ENCODE peak calls at places on chromosomes 2 and 18, in eight cellular contexts. T is neuronal stem cell, P is right cardiac atrium, Q is cardiac muscle cell, H is H9, K is transverse colon, Y is astrocyte, U is pancreas. J is an unnamed sample.

GRCh38 chr2:11853197-11853588 is 106.8 kb downstream of the LPIN1 start:
- DNase-seq in T (no peak), K (no peak), Y (no peak), Q (no peak), U (no peak), H (no peak), P (no peak), J (no peak)

GRCh38 chr2:25076749-25077148 is 34.9 kb downstream of the EFR3B start:
- DNase-seq in T (no peak), H (no peak), Q (no peak), Y (no peak), P (no peak), U (no peak), K (no peak), J (no peak)

GRCh38 chr2:212903413-212903812 is 248.0 kb downstream of the IKZF2 start:
- DNase-seq in K (no peak), Y (no peak), U (no peak), P (no peak), Q (no peak), H (no peak), T (no peak), J (no peak)

GRCh38 chr2:240419723-240420122 is 15.7 kb upstream of the GPC1 start:
- DNase-seq in T (no peak), K (no peak), Q (no peak), Y (no peak), P (no peak), H (no peak), U (no peak), J (no peak)

GRCh38 chr18:62198259-62198658 is 11.2 kb downstream of the RELCH start:
- DNase-seq in Q (no peak), U (no peak), T (no peak), H (no peak), Y (no peak), K (no peak), P (no peak), J (no peak)

GRCh38 chr2:113129519-113130078 is 2.2 kb downstream of the IL1RN start:
- DNase-seq in P (no peak), K (no peak), Q (no peak), H (no peak), U (no peak), T (no peak), Y (no peak), J (no peak)

GRCh38 chr2:173048901-173049661 is 26.6 kb upstream of the MAP3K20 start:
- DNase-seq in P (peak; percentile 76), T (no peak), H (no peak), Y (peak; percentile 99), K (peak; percentile 59), Q (no peak), U (peak; percentile 51), J (peak; percentile 60)

GRCh38 chr2:75324141-75324540 is 124.8 kb upstream of the TACR1 start:
- DNase-seq in P (no peak), H (no peak), Q (no peak), Y (no peak), K (no peak), T (no peak), U (no peak), J (no peak)

GRCh38 chr2:64063924-64064331 is 44.7 kb upstream of the VPS54 start:
- DNase-seq in T (no peak), Q (peak; percentile 68), K (no peak), Y (peak; percentile 92), H (peak; percentile 58), P (peak; percentile 51), U (peak; percentile 48), J (no peak)

GRCh38 chr2:186380805-186381204 is 105.3 kb upstream of the ZC3H15 start:
- DNase-seq in T (no peak), H (no peak), Q (no peak), Y (no peak), U (no peak), P (no peak), K (no peak), J (no peak)

GRCh38 chr2:186384226-186384625 is 101.8 kb upstream of the ZC3H15 start:
- DNase-seq in H (no peak), Q (no peak), U (no peak), T (no peak), Y (no peak), P (no peak), K (no peak), J (no peak)

GRCh38 chr2:186382932-186383331 is 103.1 kb upstream of the ZC3H15 start:
- DNase-seq in H (no peak), T (no peak), U (no peak), Y (no peak), P (no peak), K (no peak), Q (no peak), J (no peak)

GRCh38 chr2:186379052-186379451 is 107.0 kb upstream of the ZC3H15 start:
- DNase-seq in T (no peak), Y (no peak), P (no peak), Q (peak; percentile 1), U (no peak), K (no peak), H (no peak), J (no peak)

GRCh38 chr2:186381573-186381972 is 104.5 kb upstream of the ZC3H15 start:
- DNase-seq in T (no peak), Q (no peak), H (no peak), K (no peak), U (no peak), P (no peak), Y (no peak), J (no peak)
- H3K27ac ChIP-seq in T (no peak overlapping the region), Q (no peak overlapping the region), H (no peak overlapping the region), K (no peak overlapping the region), U (no peak overlapping the region), P (no peak overlapping the region), Y (no peak overlapping the region), J (no peak overlapping the region)

GRCh38 chr18:59643740-59644139 is 53.5 kb downstream of the CCBE1 start:
- DNase-seq in T (no peak), H (no peak), U (no peak), K (no peak), P (no peak), Y (no peak), Q (no peak), J (no peak)
- H3K27me3 ChIP-seq in T (no peaks in the 10 kb centered on the region), H (no peaks in the 10 kb centered on the region), U (no peaks in the 10 kb centered on the region), K (no peaks in the 10 kb centered on the region), P (no peaks in the 10 kb centered on the region), Y (no peaks in the 10 kb centered on the region), Q (peaks cover 9% of the 10 kb centered on the region), J (no peaks in the 10 kb centered on the region)

DNA sequence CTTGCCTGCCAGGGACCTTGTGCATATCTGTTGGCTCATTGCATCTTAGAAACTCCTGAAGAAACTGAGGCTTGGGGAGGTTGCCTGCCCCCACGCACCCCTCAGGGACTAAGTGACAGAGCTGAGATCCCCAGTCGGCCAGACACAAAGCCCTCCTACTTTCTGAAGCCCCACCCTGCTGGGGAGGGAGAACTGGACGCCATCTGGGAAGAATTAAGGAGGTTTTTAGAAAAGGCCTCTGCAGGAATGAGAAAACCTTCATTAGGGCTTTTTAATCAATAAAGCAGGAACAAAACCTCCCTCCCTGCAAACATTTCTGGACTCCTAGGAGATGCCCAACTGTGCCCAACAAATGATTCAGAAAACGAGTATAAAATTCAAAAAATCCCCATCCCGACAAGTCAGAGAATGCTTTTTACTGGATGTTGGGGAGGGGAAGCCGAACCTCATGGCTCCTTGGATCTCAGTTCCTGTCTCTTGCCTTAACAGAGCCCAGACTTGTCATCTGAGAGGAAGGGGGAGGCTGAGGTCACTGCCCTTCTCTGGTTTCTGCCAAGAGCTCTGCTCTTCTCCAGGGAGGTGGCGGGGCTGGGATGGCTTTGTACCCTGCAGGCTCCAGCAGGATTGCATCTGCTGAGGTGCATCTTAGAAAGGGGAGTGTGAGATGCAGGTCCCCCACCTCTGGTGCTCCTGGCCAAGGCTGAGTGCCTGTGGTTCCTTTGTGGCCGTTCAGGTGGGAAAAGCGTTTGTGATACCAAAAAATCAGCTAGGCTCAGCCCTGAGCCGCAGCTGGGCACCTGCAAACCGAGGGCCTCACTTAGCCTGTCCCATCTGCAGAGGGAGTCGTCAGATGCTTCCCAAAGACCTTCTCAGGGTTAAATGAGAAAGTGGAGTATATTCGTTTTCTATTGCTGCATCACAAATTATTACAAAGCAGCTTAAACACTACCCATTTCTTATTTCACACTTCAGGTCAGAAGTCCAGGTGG is 142.4 kb downstream of the ZFP36L2 start:
- DNase-seq in K (no peak), U (no peak), P (peak; percentile 53), H (peak; percentile 45), Q (peak; percentile 50), T (no peak), Y (peak; percentile 51), J (no peak)
- H3K27ac ChIP-seq in K (peak overlapping the region; percentile 82), U (no peak overlapping the region), P (peak overlapping the region; percentile 84), H (no peak overlapping the region), Q (peak overlapping the region; percentile 70), T (peak overlapping the region; percentile 60), Y (peak overlapping the region; percentile 68), J (peak overlapping the region; percentile 80)

GRCh38 chr2:222257645-222258044 is 41.2 kb downstream of the PAX3 start:
- DNase-seq in Q (no peak), K (no peak), P (no peak), U (no peak), T (no peak), Y (no peak), H (no peak), J (no peak)
- H3K27me3 ChIP-seq in Q (no peaks in the 10 kb centered on the region), K (peaks cover 26% of the 10 kb centered on the region), P (no peaks in the 10 kb centered on the region), U (peaks cover 6% of the 10 kb centered on the region), T (peaks cover 4% of the 10 kb centered on the region), Y (no peaks in the 10 kb centered on the region), H (no peaks in the 10 kb centered on the region), J (no peaks in the 10 kb centered on the region)

J was measured in lung.